ENCODE peak calls at places on chromosome 7, in eight cellular contexts. One of them, this sample, is unnamed.

GRCh38 chr7:107969856-107970255 is 33.1 kb downstream of the LAMB1 start:
- DNase-seq in transverse colon: no peak
- DNase-seq in cardiac fibroblast: no peak
- DNase-seq in fibroblast of mammary gland: no peak
- DNase-seq in HCT116: no peak
- DNase-seq in thyroid gland: no peak
- DNase-seq in AG09309: no peak
- DNase-seq in HFFc6: no peak
- DNase-seq in this sample: no peak

GRCh38 chr7:90222811-90223725 is 11.5 kb downstream of the STEAP2 start:
- DNase-seq in cardiac fibroblast: peak; percentile 66
- DNase-seq in HFFc6: no peak
- DNase-seq in thyroid gland: no peak
- DNase-seq in AG09309: peak; percentile 67
- DNase-seq in transverse colon: no peak
- DNase-seq in fibroblast of mammary gland: peak; percentile 93
- DNase-seq in HCT116: no peak
- DNase-seq in this sample: peak; percentile 50

GRCh38 chr7:30274641-30275040 is 9.8 kb upstream of the ZNRF2 start:
- DNase-seq in transverse colon: no peak
- DNase-seq in AG09309: no peak
- DNase-seq in HCT116: no peak
- DNase-seq in cardiac fibroblast: no peak
- DNase-seq in thyroid gland: no peak
- DNase-seq in fibroblast of mammary gland: no peak
- DNase-seq in HFFc6: no peak
- DNase-seq in this sample: no peak

GRCh38 chr7:43906327-43907010 is at the start of gene URGCP:
- DNase-seq in fibroblast of mammary gland: no peak
- DNase-seq in HFFc6: no peak
- DNase-seq in transverse colon: peak; percentile 57
- DNase-seq in HCT116: no peak
- DNase-seq in thyroid gland: peak; percentile 60
- DNase-seq in cardiac fibroblast: peak; percentile 16
- DNase-seq in AG09309: no peak
- DNase-seq in this sample: no peak

GRCh38 chr7:80277434-80278427 is 143.1 kb downstream of the GNAI1 start:
- DNase-seq in HCT116: peak; percentile 92
- DNase-seq in thyroid gland: no peak
- DNase-seq in transverse colon: no peak
- DNase-seq in fibroblast of mammary gland: peak; percentile 63
- DNase-seq in cardiac fibroblast: peak; percentile 72
- DNase-seq in AG09309: peak; percentile 45
- DNase-seq in HFFc6: peak; percentile 65
- DNase-seq in this sample: peak; percentile 20

GRCh38 chr7:80307251-80307856 is 172.7 kb downstream of the GNAI1 start:
- DNase-seq in transverse colon: no peak
- DNase-seq in HFFc6: peak; percentile 87
- DNase-seq in fibroblast of mammary gland: peak; percentile 74
- DNase-seq in cardiac fibroblast: peak; percentile 81
- DNase-seq in AG09309: peak; percentile 49
- DNase-seq in HCT116: no peak
- DNase-seq in thyroid gland: no peak
- DNase-seq in this sample: peak; percentile 89

GRCh38 chr7:22452142-22452763 is 47.7 kb downstream of the STEAP1B start:
- DNase-seq in thyroid gland: peak; percentile 22
- DNase-seq in fibroblast of mammary gland: peak; percentile 38
- DNase-seq in HFFc6: no peak
- DNase-seq in cardiac fibroblast: peak; percentile 53
- DNase-seq in AG09309: no peak
- DNase-seq in transverse colon: peak; percentile 75
- DNase-seq in HCT116: peak; percentile 42
- DNase-seq in this sample: no peak

GRCh38 chr7:35971133-35971995 is 170.5 kb downstream of the SEPTIN7 start:
- DNase-seq in HFFc6: no peak
- DNase-seq in HCT116: no peak
- DNase-seq in transverse colon: no peak
- DNase-seq in AG09309: no peak
- DNase-seq in fibroblast of mammary gland: no peak
- DNase-seq in cardiac fibroblast: no peak
- DNase-seq in thyroid gland: no peak
- DNase-seq in this sample: peak; percentile 20

GRCh38 chr7:44565097-44565794 is 8.5 kb downstream of the DDX56 start:
- DNase-seq in thyroid gland: peak; percentile 64
- DNase-seq in HCT116: no peak
- DNase-seq in AG09309: no peak
- DNase-seq in HFFc6: peak; percentile 48
- DNase-seq in transverse colon: peak; percentile 75
- DNase-seq in cardiac fibroblast: peak; percentile 70
- DNase-seq in fibroblast of mammary gland: peak; percentile 59
- DNase-seq in this sample: peak; percentile 83

GRCh38 chr7:30862987-30863693 is 48.5 kb upstream of the AQP1 start:
- DNase-seq in thyroid gland: no peak
- DNase-seq in fibroblast of mammary gland: peak; percentile 17
- DNase-seq in AG09309: no peak
- DNase-seq in HCT116: no peak
- DNase-seq in cardiac fibroblast: peak; percentile 2
- DNase-seq in transverse colon: no peak
- DNase-seq in HFFc6: no peak
- DNase-seq in this sample: no peak

GRCh38 chr7:74480861-74481417 is 27.2 kb downstream of the GTF2IRD1 start:
- DNase-seq in thyroid gland: peak; percentile 91
- DNase-seq in AG09309: peak; percentile 67
- DNase-seq in cardiac fibroblast: peak; percentile 69
- DNase-seq in transverse colon: peak; percentile 64
- DNase-seq in HCT116: no peak
- DNase-seq in HFFc6: peak; percentile 70
- DNase-seq in fibroblast of mammary gland: peak; percentile 77
- DNase-seq in this sample: peak; percentile 45

GRCh38 chr7:39184387-39184786 is 206.7 kb downstream of the POU6F2 start:
- DNase-seq in HCT116: no peak
- DNase-seq in fibroblast of mammary gland: no peak
- DNase-seq in HFFc6: no peak
- DNase-seq in cardiac fibroblast: no peak
- DNase-seq in transverse colon: no peak
- DNase-seq in thyroid gland: no peak
- DNase-seq in AG09309: no peak
- DNase-seq in this sample: no peak

GRCh38 chr7:12389089-12389700 is 14.5 kb downstream of the VWDE start:
- DNase-seq in transverse colon: peak; percentile 26
- DNase-seq in cardiac fibroblast: peak; percentile 80
- DNase-seq in AG09309: peak; percentile 23
- DNase-seq in HFFc6: peak; percentile 17
- DNase-seq in thyroid gland: peak; percentile 46
- DNase-seq in fibroblast of mammary gland: peak; percentile 73
- DNase-seq in HCT116: peak; percentile 43
- DNase-seq in this sample: peak; percentile 40

GRCh38 chr7:455110-455928 is 64.3 kb downstream of the PDGFA start:
- DNase-seq in HFFc6: no peak
- DNase-seq in fibroblast of mammary gland: no peak
- DNase-seq in AG09309: no peak
- DNase-seq in HCT116: no peak
- DNase-seq in thyroid gland: peak; percentile 59
- DNase-seq in cardiac fibroblast: no peak
- DNase-seq in transverse colon: peak; percentile 36
- DNase-seq in this sample: no peak

GRCh38 chr7:148967032-148967372 is 61.3 kb downstream of the PDIA4 start:
- DNase-seq in fibroblast of mammary gland: no peak
- DNase-seq in cardiac fibroblast: no peak
- DNase-seq in thyroid gland: no peak
- DNase-seq in HFFc6: no peak
- DNase-seq in transverse colon: no peak
- DNase-seq in AG09309: no peak
- DNase-seq in HCT116: no peak
- DNase-seq in this sample: no peak
- TF ChIP-seq CTCF in fibroblast of mammary gland: no peak
- TF ChIP-seq CTCF in cardiac fibroblast: no peak
- TF ChIP-seq CTCF in thyroid gland: no peak
- TF ChIP-seq CTCF in HFFc6: peak; percentile 29
- TF ChIP-seq CTCF in transverse colon: no peak
- TF ChIP-seq CTCF in AG09309: no peak
- TF ChIP-seq CTCF in HCT116: no peak
- TF ChIP-seq CTCF in this sample: no peak

DNA sequence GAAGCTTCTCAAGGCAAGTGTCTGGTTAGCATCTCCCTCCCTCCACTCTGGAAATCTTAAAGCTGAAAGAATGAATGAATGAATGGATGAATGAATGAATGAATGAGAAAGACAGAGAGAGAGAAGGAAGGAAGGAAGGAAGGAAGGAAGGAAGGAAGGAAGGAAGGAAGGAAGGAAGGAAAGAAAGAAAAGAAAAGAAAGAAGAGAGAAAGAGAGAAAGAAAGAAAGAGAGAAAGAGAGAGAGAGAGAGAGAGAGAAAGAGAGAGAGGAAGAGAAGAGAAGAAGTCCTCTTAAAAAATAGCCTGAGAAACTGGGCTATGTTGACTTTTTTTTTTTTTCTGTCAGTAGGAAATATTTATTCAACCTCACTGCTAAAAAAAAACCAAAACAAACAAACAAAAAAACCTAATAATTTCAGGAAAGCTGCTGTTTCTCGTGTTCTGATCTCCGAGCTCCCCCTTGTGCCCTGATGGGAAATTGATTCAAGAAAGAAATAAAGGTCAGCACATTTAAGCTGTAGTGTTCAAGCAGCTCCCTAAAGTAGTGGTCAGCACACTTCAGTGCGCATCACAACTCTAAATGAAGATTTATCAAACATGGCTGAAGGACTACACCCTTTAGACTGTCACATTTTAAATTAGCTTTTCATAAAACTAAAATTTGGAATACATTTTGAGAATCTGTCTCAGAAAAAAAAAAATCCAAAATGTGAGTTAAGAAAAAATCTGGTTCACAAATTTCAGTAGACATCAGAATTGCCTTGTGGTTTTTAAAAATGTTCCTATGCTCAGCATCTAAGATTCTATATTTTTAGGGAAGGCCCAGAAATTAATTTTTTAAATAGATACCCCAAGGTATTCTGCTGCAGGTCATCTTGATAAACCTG is 154.3 kb downstream of the ELAPOR2 start:
- DNase-seq in thyroid gland: peak; percentile 23
- DNase-seq in transverse colon: no peak
- DNase-seq in HCT116: no peak
- DNase-seq in AG09309: no peak
- DNase-seq in cardiac fibroblast: peak; percentile 54
- DNase-seq in HFFc6: peak; percentile 16
- DNase-seq in fibroblast of mammary gland: peak; percentile 45
- DNase-seq in this sample: peak; percentile 16
- TF ChIP-seq CTCF in thyroid gland: peak; percentile 71
- TF ChIP-seq CTCF in transverse colon: peak; percentile 54
- TF ChIP-seq CTCF in HCT116: peak; percentile 26
- TF ChIP-seq CTCF in AG09309: peak; percentile 66
- TF ChIP-seq CTCF in cardiac fibroblast: peak; percentile 70
- TF ChIP-seq CTCF in HFFc6: peak; percentile 72
- TF ChIP-seq CTCF in fibroblast of mammary gland: peak; percentile 68
- TF ChIP-seq CTCF in this sample: peak; percentile 56

DNA sequence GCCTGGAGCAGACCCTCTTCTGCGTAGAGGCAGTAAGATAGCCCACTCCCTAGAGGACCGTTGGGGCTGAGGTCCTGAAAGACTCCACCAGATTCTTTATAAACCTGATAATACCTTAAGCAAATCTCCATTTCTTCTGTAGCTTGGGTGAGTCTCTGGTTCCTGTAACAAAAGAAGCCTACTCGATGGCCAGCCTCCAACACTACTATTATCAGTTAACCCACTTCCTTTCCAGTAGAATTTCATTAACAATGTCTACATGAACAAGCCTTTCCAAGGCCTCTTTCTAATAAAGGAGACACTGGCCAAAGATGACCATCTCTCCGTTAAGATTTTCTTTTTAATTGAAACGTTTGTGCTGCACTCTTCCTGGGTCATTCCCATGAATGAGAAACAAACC is 201.7 kb upstream of the KCTD7 start:
- DNase-seq in transverse colon: no peak
- DNase-seq in cardiac fibroblast: no peak
- DNase-seq in AG09309: no peak
- DNase-seq in fibroblast of mammary gland: no peak
- DNase-seq in HFFc6: no peak
- DNase-seq in thyroid gland: no peak
- DNase-seq in HCT116: no peak
- DNase-seq in this sample: no peak
- TF ChIP-seq CTCF in transverse colon: no peak
- TF ChIP-seq CTCF in cardiac fibroblast: no peak
- TF ChIP-seq CTCF in AG09309: no peak
- TF ChIP-seq CTCF in fibroblast of mammary gland: no peak
- TF ChIP-seq CTCF in HFFc6: no peak
- TF ChIP-seq CTCF in thyroid gland: no peak
- TF ChIP-seq CTCF in HCT116: no peak
- TF ChIP-seq CTCF in this sample: no peak

DNA sequence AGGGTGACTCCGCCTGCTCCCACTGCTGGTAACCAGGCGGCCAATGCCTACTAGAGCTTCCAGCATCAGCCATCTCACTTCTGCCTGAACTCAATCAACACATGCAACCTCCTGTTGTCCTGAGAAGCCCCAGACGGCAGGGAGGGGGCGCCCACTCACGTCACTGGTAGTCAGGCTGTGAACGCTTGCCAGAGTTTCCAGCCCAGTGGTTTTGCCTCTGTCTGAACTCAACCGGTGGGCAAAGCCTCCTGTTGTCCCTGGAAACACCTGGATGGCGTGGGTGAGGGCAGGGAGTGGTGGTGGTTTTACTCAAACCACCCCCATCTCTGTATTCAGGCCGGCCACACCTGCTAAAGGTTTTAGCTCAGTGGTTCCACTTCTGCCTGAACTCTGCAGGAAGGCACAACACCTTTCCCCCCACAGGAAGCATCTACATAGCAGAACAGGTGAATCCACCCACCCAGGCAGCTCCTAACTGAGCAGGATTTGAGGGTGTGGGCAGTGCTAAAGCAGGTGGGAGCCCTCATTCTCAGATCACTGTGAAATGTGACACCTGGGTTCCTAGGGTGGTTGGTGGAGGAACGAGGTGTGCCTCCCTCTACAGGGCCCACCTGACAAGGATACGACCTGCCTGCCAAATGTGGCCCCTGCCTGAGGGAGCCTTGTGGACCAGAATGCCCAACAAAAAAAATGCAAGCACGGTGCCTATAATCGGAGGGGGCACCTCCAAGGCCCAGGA is 563.0 kb upstream of the SEMA3D start:
- DNase-seq in AG09309: no peak
- DNase-seq in cardiac fibroblast: no peak
- DNase-seq in HFFc6: no peak
- DNase-seq in fibroblast of mammary gland: no peak
- DNase-seq in HCT116: no peak
- DNase-seq in transverse colon: no peak
- DNase-seq in thyroid gland: no peak
- DNase-seq in this sample: no peak
- TF ChIP-seq CTCF in AG09309: peak; percentile 2
- TF ChIP-seq CTCF in cardiac fibroblast: no peak
- TF ChIP-seq CTCF in HFFc6: no peak
- TF ChIP-seq CTCF in fibroblast of mammary gland: no peak
- TF ChIP-seq CTCF in HCT116: no peak
- TF ChIP-seq CTCF in transverse colon: no peak
- TF ChIP-seq CTCF in thyroid gland: no peak
- TF ChIP-seq CTCF in this sample: no peak